ENCODE peak calls at places on chromosomes 16 and 17, in seven cellular contexts. Q, D, A, T, E, S and P are unnamed samples.

GRCh38 chr17:55272711-55273578 is 8.2 kb downstream of the HLF start:
- DNase-seq in S (no peak), E (no peak), T (no peak), D (no peak), A (no peak), Q (no peak), P (no peak)

GRCh38 chr16:576823-577201 is 7.0 kb downstream of the PIGQ start:
- DNase-seq in E (no peak), Q (no peak), S (no peak), D (no peak), T (no peak), A (no peak), P (no peak)

GRCh38 chr16:26765087-26765486 is 301.6 kb upstream of the C16orf82 start:
- DNase-seq in Q (no peak), A (no peak), S (peak), E (no peak), D (no peak), T (no peak), P (peak)

GRCh38 chr17:82787081-82787848 is 35.4 kb downstream of the TBCD start:
- DNase-seq in S (no peak), E (no peak), T (no peak), D (peak), A (no peak), Q (no peak), P (no peak)

GRCh38 chr17:5821057-5821456 is 236.7 kb upstream of the NLRP1 start:
- DNase-seq in T (no peak), Q (no peak), E (no peak), S (no peak), A (no peak), D (no peak), P (peak)

GRCh38 chr17:78883533-78884131 is 19.4 kb downstream of the CEP295NL start:
- DNase-seq in Q (no peak), S (peak), D (peak), E (peak), T (no peak), A (no peak), P (peak)

GRCh38 chr17:80751460-80752368 is 207.1 kb downstream of the RPTOR start:
- DNase-seq in E (peak), Q (no peak), D (no peak), S (no peak), T (no peak), A (no peak), P (no peak)

GRCh38 chr16:54059319-54059718 is 227.3 kb downstream of the IRX3 start:
- DNase-seq in E (no peak), T (no peak), Q (no peak), A (no peak), S (no peak), D (no peak), P (no peak)

GRCh38 chr16:4519274-4520058 is 19.1 kb downstream of the CDIP1 start:
- DNase-seq in T (no peak), A (no peak), Q (no peak), D (no peak), E (no peak), S (no peak), P (peak)

GRCh38 chr16:80150978-80151705 is 389.7 kb upstream of the DYNLRB2 start:
- DNase-seq in T (no peak), S (no peak), A (no peak), E (no peak), D (no peak), Q (no peak), P (no peak)

GRCh38 chr16:2816751-2817495 is at the start of gene PRSS21:
- DNase-seq in A (peak), D (no peak), E (no peak), T (no peak), Q (no peak), S (no peak), P (peak)

GRCh38 chr16:87042551-87043272 is 274.5 kb downstream of the C16orf95 start:
- DNase-seq in D (no peak), E (no peak), A (no peak), Q (no peak), T (no peak), S (no peak), P (peak)

GRCh38 chr17:8916470-8916869 is 49.0 kb upstream of the PIK3R6 start:
- DNase-seq in S (no peak), T (no peak), E (no peak), A (no peak), D (no peak), Q (no peak), P (no peak)

GRCh38 chr17:39631403-39631802 is 4.7 kb downstream of the PPP1R1B start:
- DNase-seq in T (no peak), S (no peak), Q (no peak), E (no peak), D (no peak), A (no peak), P (peak)

GRCh38 chr16:81071816-81072215 is 5.2 kb downstream of the C16orf46 start:
- DNase-seq in A (no peak), Q (no peak), T (no peak), D (no peak), E (no peak), S (no peak), P (no peak)

GRCh38 chr16:56609463-56609921 is 1.1 kb downstream of the MT2A start:
- DNase-seq in T (no peak), D (peak), Q (peak), E (peak), S (no peak), A (peak), P (peak)

GRCh38 chr16:85612191-85612800 is 826 bp upstream of the GSE1 start:
- DNase-seq in E (no peak), Q (no peak), T (no peak), D (no peak), S (no peak), A (no peak), P (peak)

GRCh38 chr17:76585048-76585648 is 512 bp downstream of the ST6GALNAC2 start:
- DNase-seq in Q (no peak), S (peak), E (no peak), A (no peak), D (no peak), T (no peak), P (no peak)

GRCh38 chr17:49201481-49201927 is 8.9 kb downstream of the GNGT2 start:
- DNase-seq in S (no peak), A (no peak), D (no peak), Q (no peak), T (no peak), E (no peak), P (no peak)

GRCh38 chr17:79515646-79516604 is 94.9 kb downstream of the RBFOX3 start:
- DNase-seq in S (no peak), E (no peak), A (no peak), D (no peak), T (no peak), Q (no peak), P (no peak)

GRCh38 chr17:27569257-27569722 is 61.7 kb upstream of the LGALS9 start:
- DNase-seq in T (no peak), A (peak), D (no peak), E (no peak), Q (peak), S (peak), P (peak)

GRCh38 chr17:77101521-77102410 is 39.0 kb upstream of the SEC14L1 start:
- DNase-seq in Q (no peak), E (no peak), T (no peak), S (no peak), D (no peak), A (no peak), P (no peak)